ENCODE peak calls at places on chromosomes 3 and 15, in six cellular contexts. One of them, this sample, is unnamed.
A peak's percentile ranks its signal among the peaks of the same experiment; 100 is the strongest.

GRCh38 chr3:190175490-190175889 is 54.8 kb upstream of the P3H2 start:
- DNase-seq in kidney tubule cell: peak; percentile 33
- DNase-seq in iris pigment epithelial cell: peak; percentile 34
- DNase-seq in AG10803: peak; percentile 29
- DNase-seq in IMR-90: peak; percentile 37
- DNase-seq in T-helper 9 cell: no peak
- DNase-seq in this sample: no peak

GRCh38 chr3:26562324-26562723 is 60.2 kb upstream of the LRRC3B start:
- DNase-seq in kidney tubule cell: no peak
- DNase-seq in iris pigment epithelial cell: no peak
- DNase-seq in AG10803: no peak
- DNase-seq in IMR-90: no peak
- DNase-seq in T-helper 9 cell: no peak
- DNase-seq in this sample: no peak

GRCh38 chr3:4225005-4225471 is 78.1 kb upstream of the SETMAR start:
- DNase-seq in kidney tubule cell: no peak
- DNase-seq in iris pigment epithelial cell: no peak
- DNase-seq in AG10803: no peak
- DNase-seq in IMR-90: no peak
- DNase-seq in T-helper 9 cell: no peak
- DNase-seq in this sample: no peak

GRCh38 chr15:80999623-81000036 is 1.1 kb upstream of the TLNRD1 start:
- DNase-seq in kidney tubule cell: peak; percentile 63
- DNase-seq in iris pigment epithelial cell: no peak
- DNase-seq in AG10803: no peak
- DNase-seq in IMR-90: no peak
- DNase-seq in T-helper 9 cell: peak; percentile 35
- DNase-seq in this sample: no peak

GRCh38 chr3:24490151-24490550 is 4.5 kb downstream of the THRB start:
- DNase-seq in kidney tubule cell: no peak
- DNase-seq in iris pigment epithelial cell: peak; percentile 83
- DNase-seq in AG10803: no peak
- DNase-seq in IMR-90: no peak
- DNase-seq in T-helper 9 cell: no peak
- DNase-seq in this sample: peak; percentile 70

GRCh38 chr3:147799601-147800000 is 390.4 kb downstream of the ZIC1 start:
- DNase-seq in kidney tubule cell: no peak
- DNase-seq in iris pigment epithelial cell: no peak
- DNase-seq in AG10803: no peak
- DNase-seq in IMR-90: no peak
- DNase-seq in T-helper 9 cell: no peak
- DNase-seq in this sample: peak; percentile 31

GRCh38 chr3:14631687-14632444 is 19.7 kb upstream of the CCDC174 start:
- DNase-seq in kidney tubule cell: no peak
- DNase-seq in iris pigment epithelial cell: no peak
- DNase-seq in AG10803: no peak
- DNase-seq in IMR-90: no peak
- DNase-seq in T-helper 9 cell: no peak
- DNase-seq in this sample: no peak

GRCh38 chr3:170909129-170909903 is 879 bp upstream of the EIF5A2 start:
- DNase-seq in kidney tubule cell: peak; percentile 40
- DNase-seq in iris pigment epithelial cell: peak; percentile 99
- DNase-seq in AG10803: peak; percentile 92
- DNase-seq in IMR-90: peak; percentile 97
- DNase-seq in T-helper 9 cell: no peak
- DNase-seq in this sample: peak; percentile 63

GRCh38 chr15:45448516-45448915 is 70.2 kb upstream of the GATM start:
- DNase-seq in kidney tubule cell: peak; percentile 89
- DNase-seq in iris pigment epithelial cell: no peak
- DNase-seq in AG10803: no peak
- DNase-seq in IMR-90: peak; percentile 28
- DNase-seq in T-helper 9 cell: no peak
- DNase-seq in this sample: no peak

GRCh38 chr15:78317145-78317836 is 17.9 kb upstream of the SKIC8 start:
- DNase-seq in kidney tubule cell: peak; percentile 20
- DNase-seq in iris pigment epithelial cell: no peak
- DNase-seq in AG10803: no peak
- DNase-seq in IMR-90: no peak
- DNase-seq in T-helper 9 cell: no peak
- DNase-seq in this sample: no peak

GRCh38 chr3:59866076-59866475 is 816.3 kb upstream of the CFAP20DC start:
- DNase-seq in kidney tubule cell: no peak
- DNase-seq in iris pigment epithelial cell: peak; percentile 17
- DNase-seq in AG10803: peak; percentile 3
- DNase-seq in IMR-90: no peak
- DNase-seq in T-helper 9 cell: no peak
- DNase-seq in this sample: no peak

GRCh38 chr3:157785071-157785826 is 282.0 kb upstream of the VEPH1 start:
- DNase-seq in kidney tubule cell: peak; percentile 90
- DNase-seq in iris pigment epithelial cell: peak; percentile 96
- DNase-seq in AG10803: peak; percentile 95
- DNase-seq in IMR-90: peak; percentile 94
- DNase-seq in T-helper 9 cell: no peak
- DNase-seq in this sample: peak; percentile 93

GRCh38 chr3:20101041-20101440 is 60.8 kb downstream of the KAT2B start:
- DNase-seq in kidney tubule cell: no peak
- DNase-seq in iris pigment epithelial cell: no peak
- DNase-seq in AG10803: no peak
- DNase-seq in IMR-90: no peak
- DNase-seq in T-helper 9 cell: no peak
- DNase-seq in this sample: no peak

GRCh38 chr3:76615739-76616138 is 424.2 kb upstream of the ROBO2 start:
- DNase-seq in kidney tubule cell: no peak
- DNase-seq in iris pigment epithelial cell: no peak
- DNase-seq in AG10803: no peak
- DNase-seq in IMR-90: peak; percentile 64
- DNase-seq in T-helper 9 cell: no peak
- DNase-seq in this sample: no peak

GRCh38 chr3:120552184-120553020 is 43.7 kb upstream of the NDUFB4 start:
- DNase-seq in kidney tubule cell: no peak
- DNase-seq in iris pigment epithelial cell: no peak
- DNase-seq in AG10803: no peak
- DNase-seq in IMR-90: no peak
- DNase-seq in T-helper 9 cell: no peak
- DNase-seq in this sample: no peak

GRCh38 chr3:183548262-183548769 is 7.2 kb downstream of the KLHL6 start:
- DNase-seq in kidney tubule cell: peak; percentile 99
- DNase-seq in iris pigment epithelial cell: peak; percentile 97
- DNase-seq in AG10803: peak; percentile 57
- DNase-seq in IMR-90: peak; percentile 72
- DNase-seq in T-helper 9 cell: no peak
- DNase-seq in this sample: peak; percentile 36

GRCh38 chr3:17088602-17089313 is 204.0 kb downstream of the PLCL2 start:
- DNase-seq in kidney tubule cell: no peak
- DNase-seq in iris pigment epithelial cell: no peak
- DNase-seq in AG10803: no peak
- DNase-seq in IMR-90: no peak
- DNase-seq in T-helper 9 cell: no peak
- DNase-seq in this sample: no peak

GRCh38 chr3:34260991-34261365 is 462.5 kb downstream of the PDCD6IP start:
- DNase-seq in kidney tubule cell: peak; percentile 68
- DNase-seq in iris pigment epithelial cell: peak; percentile 8
- DNase-seq in AG10803: no peak
- DNase-seq in IMR-90: no peak
- DNase-seq in T-helper 9 cell: no peak
- DNase-seq in this sample: peak; percentile 22

This sample was measured in LHCN-M2.